ENCODE peak calls at places on chromosome 11, in seven cellular contexts. One of them, this sample, is unnamed.

GRCh38 chr11:75229466-75229865 is 11.1 kb upstream of the TPBGL start:
- DNase-seq in HFFc6: no peak
- DNase-seq in G401: no peak
- DNase-seq in thoracic aorta: no peak
- DNase-seq in NCI-H1417: no peak
- DNase-seq in EL: no peak
- DNase-seq in NCI-H2081: no peak
- DNase-seq in this sample: no peak

GRCh38 chr11:109130910-109131309 is 291.1 kb upstream of the C11orf87 start:
- DNase-seq in NCI-H2081: no peak
- DNase-seq in HFFc6: no peak
- DNase-seq in NCI-H1417: no peak
- DNase-seq in G401: no peak
- DNase-seq in thoracic aorta: no peak
- DNase-seq in EL: no peak
- DNase-seq in this sample: no peak

GRCh38 chr11:130721736-130722135 is 194.5 kb downstream of the SNX19 start:
- DNase-seq in G401: no peak
- DNase-seq in EL: peak
- DNase-seq in HFFc6: no peak
- DNase-seq in NCI-H2081: no peak
- DNase-seq in thoracic aorta: no peak
- DNase-seq in NCI-H1417: no peak
- DNase-seq in this sample: peak

GRCh38 chr11:48031602-48032001 is 51.2 kb downstream of the PTPRJ start:
- DNase-seq in EL: no peak
- DNase-seq in HFFc6: no peak
- DNase-seq in thoracic aorta: no peak
- DNase-seq in NCI-H1417: no peak
- DNase-seq in NCI-H2081: no peak
- DNase-seq in G401: no peak
- DNase-seq in this sample: no peak

GRCh38 chr11:95308512-95309035 is 77.6 kb upstream of the SESN3 start:
- DNase-seq in HFFc6: no peak
- DNase-seq in EL: no peak
- DNase-seq in NCI-H2081: peak
- DNase-seq in thoracic aorta: no peak
- DNase-seq in G401: no peak
- DNase-seq in NCI-H1417: no peak
- DNase-seq in this sample: no peak

GRCh38 chr11:28860898-28861297 is 752.7 kb downstream of the METTL15 start:
- DNase-seq in thoracic aorta: no peak
- DNase-seq in EL: peak
- DNase-seq in NCI-H1417: no peak
- DNase-seq in NCI-H2081: no peak
- DNase-seq in G401: no peak
- DNase-seq in HFFc6: peak
- DNase-seq in this sample: peak

GRCh38 chr11:120141144-120142071 is 3.5 kb upstream of the TRIM29 start:
- DNase-seq in NCI-H1417: no peak
- DNase-seq in G401: no peak
- DNase-seq in thoracic aorta: no peak
- DNase-seq in HFFc6: no peak
- DNase-seq in NCI-H2081: peak
- DNase-seq in EL: no peak
- DNase-seq in this sample: no peak

GRCh38 chr11:3614742-3615171 is 27.0 kb downstream of the ART5 start:
- DNase-seq in EL: no peak
- DNase-seq in G401: no peak
- DNase-seq in NCI-H1417: no peak
- DNase-seq in thoracic aorta: no peak
- DNase-seq in NCI-H2081: no peak
- DNase-seq in HFFc6: no peak
- DNase-seq in this sample: peak

GRCh38 chr11:68312117-68312779 is at the start of gene LRP5:
- DNase-seq in NCI-H2081: peak
- DNase-seq in EL: peak
- DNase-seq in HFFc6: no peak
- DNase-seq in thoracic aorta: no peak
- DNase-seq in G401: no peak
- DNase-seq in NCI-H1417: peak
- DNase-seq in this sample: no peak

GRCh38 chr11:113926273-113927183 is 21.9 kb downstream of the HTR3B start:
- DNase-seq in NCI-H2081: no peak
- DNase-seq in thoracic aorta: no peak
- DNase-seq in HFFc6: no peak
- DNase-seq in G401: no peak
- DNase-seq in NCI-H1417: no peak
- DNase-seq in EL: no peak
- DNase-seq in this sample: peak

GRCh38 chr11:126229782-126230540 is 18.4 kb downstream of the FAM118B start:
- DNase-seq in EL: no peak
- DNase-seq in thoracic aorta: no peak
- DNase-seq in G401: no peak
- DNase-seq in NCI-H1417: no peak
- DNase-seq in HFFc6: no peak
- DNase-seq in NCI-H2081: no peak
- DNase-seq in this sample: no peak

GRCh38 chr11:61131998-61132555 is 29.1 kb downstream of the VPS37C start:
- DNase-seq in NCI-H1417: no peak
- DNase-seq in HFFc6: no peak
- DNase-seq in NCI-H2081: peak
- DNase-seq in EL: no peak
- DNase-seq in G401: no peak
- DNase-seq in thoracic aorta: no peak
- DNase-seq in this sample: no peak

GRCh38 chr11:3103076-3103475 is 45.9 kb upstream of the CARS1 start:
- DNase-seq in HFFc6: no peak
- DNase-seq in NCI-H1417: no peak
- DNase-seq in NCI-H2081: no peak
- DNase-seq in EL: no peak
- DNase-seq in G401: no peak
- DNase-seq in thoracic aorta: no peak
- DNase-seq in this sample: no peak

GRCh38 chr11:12680246-12680939 is 6.2 kb downstream of the TEAD1 start:
- DNase-seq in NCI-H2081: peak
- DNase-seq in G401: peak
- DNase-seq in thoracic aorta: peak
- DNase-seq in EL: peak
- DNase-seq in HFFc6: peak
- DNase-seq in NCI-H1417: peak
- DNase-seq in this sample: peak

GRCh38 chr11:126992065-126992803 is 8.3 kb downstream of the KIRREL3 start:
- DNase-seq in thoracic aorta: no peak
- DNase-seq in NCI-H1417: no peak
- DNase-seq in EL: peak
- DNase-seq in G401: no peak
- DNase-seq in HFFc6: peak
- DNase-seq in NCI-H2081: no peak
- DNase-seq in this sample: peak

GRCh38 chr11:2210366-2211112 is 38.9 kb upstream of the TH start:
- DNase-seq in G401: no peak
- DNase-seq in EL: no peak
- DNase-seq in NCI-H2081: no peak
- DNase-seq in NCI-H1417: no peak
- DNase-seq in thoracic aorta: no peak
- DNase-seq in HFFc6: no peak
- DNase-seq in this sample: no peak

GRCh38 chr11:85845052-85845631 is 10.0 kb upstream of the CCDC83 start:
- DNase-seq in NCI-H1417: no peak
- DNase-seq in HFFc6: peak
- DNase-seq in NCI-H2081: no peak
- DNase-seq in G401: no peak
- DNase-seq in EL: peak
- DNase-seq in thoracic aorta: no peak
- DNase-seq in this sample: no peak

GRCh38 chr11:12897390-12897789 is 111.7 kb upstream of the RASSF10 start:
- DNase-seq in HFFc6: no peak
- DNase-seq in NCI-H2081: no peak
- DNase-seq in EL: no peak
- DNase-seq in thoracic aorta: peak
- DNase-seq in G401: peak
- DNase-seq in NCI-H1417: no peak
- DNase-seq in this sample: no peak

GRCh38 chr11:120601566-120601965 is 90.0 kb downstream of the GRIK4 start:
- DNase-seq in G401: peak
- DNase-seq in NCI-H1417: no peak
- DNase-seq in NCI-H2081: no peak
- DNase-seq in thoracic aorta: no peak
- DNase-seq in HFFc6: peak
- DNase-seq in EL: peak
- DNase-seq in this sample: peak

GRCh38 chr11:115580927-115581680 is 76.9 kb upstream of the CADM1 start:
- DNase-seq in EL: no peak
- DNase-seq in NCI-H1417: peak
- DNase-seq in G401: no peak
- DNase-seq in thoracic aorta: no peak
- DNase-seq in HFFc6: no peak
- DNase-seq in NCI-H2081: peak
- DNase-seq in this sample: peak

GRCh38 chr11:105456950-105457349 is 152.9 kb upstream of the GRIA4 start:
- DNase-seq in HFFc6: no peak
- DNase-seq in G401: no peak
- DNase-seq in NCI-H1417: no peak
- DNase-seq in thoracic aorta: no peak
- DNase-seq in EL: no peak
- DNase-seq in NCI-H2081: no peak
- DNase-seq in this sample: peak

GRCh38 chr11:115297330-115297729 is 206.9 kb downstream of the CADM1 start:
- DNase-seq in HFFc6: no peak
- DNase-seq in G401: peak
- DNase-seq in thoracic aorta: no peak
- DNase-seq in NCI-H2081: peak
- DNase-seq in EL: no peak
- DNase-seq in NCI-H1417: no peak
- DNase-seq in this sample: no peak

GRCh38 chr11:94922675-94923347 is 50.5 kb downstream of the CWC15 start:
- DNase-seq in EL: no peak
- DNase-seq in NCI-H1417: no peak
- DNase-seq in NCI-H2081: no peak
- DNase-seq in G401: no peak
- DNase-seq in HFFc6: no peak
- DNase-seq in thoracic aorta: no peak
- DNase-seq in this sample: no peak

GRCh38 chr11:45110562-45110961 is 35.9 kb upstream of the PRDM11 start:
- DNase-seq in G401: peak
- DNase-seq in EL: peak
- DNase-seq in NCI-H1417: peak
- DNase-seq in thoracic aorta: no peak
- DNase-seq in HFFc6: peak
- DNase-seq in NCI-H2081: peak
- DNase-seq in this sample: peak

GRCh38 chr11:29173660-29174062 is 843.2 kb downstream of the KCNA4 start:
- DNase-seq in HFFc6: peak
- DNase-seq in NCI-H2081: no peak
- DNase-seq in NCI-H1417: no peak
- DNase-seq in G401: no peak
- DNase-seq in thoracic aorta: no peak
- DNase-seq in EL: peak
- DNase-seq in this sample: peak

GRCh38 chr11:64131657-64132387 is 34.1 kb downstream of the MACROD1 start:
- DNase-seq in HFFc6: no peak
- DNase-seq in thoracic aorta: no peak
- DNase-seq in EL: no peak
- DNase-seq in NCI-H2081: peak
- DNase-seq in G401: no peak
- DNase-seq in NCI-H1417: peak
- DNase-seq in this sample: no peak

GRCh38 chr11:79087957-79088318 is 352.9 kb downstream of the TENM4 start:
- DNase-seq in HFFc6: no peak
- DNase-seq in NCI-H1417: no peak
- DNase-seq in EL: no peak
- DNase-seq in G401: peak
- DNase-seq in NCI-H2081: no peak
- DNase-seq in thoracic aorta: no peak
- DNase-seq in this sample: no peak

GRCh38 chr11:2830886-2831285 is 54.7 kb downstream of the CDKN1C start:
- DNase-seq in EL: no peak
- DNase-seq in NCI-H2081: no peak
- DNase-seq in NCI-H1417: no peak
- DNase-seq in thoracic aorta: no peak
- DNase-seq in HFFc6: no peak
- DNase-seq in G401: no peak
- DNase-seq in this sample: no peak

GRCh38 chr11:71206186-71206585 is 46.2 kb downstream of the SHANK2 start:
- DNase-seq in NCI-H1417: no peak
- DNase-seq in HFFc6: no peak
- DNase-seq in thoracic aorta: no peak
- DNase-seq in NCI-H2081: no peak
- DNase-seq in G401: no peak
- DNase-seq in EL: no peak
- DNase-seq in this sample: no peak

GRCh38 chr11:71071736-71072509 is 180.5 kb downstream of the SHANK2 start:
- DNase-seq in G401: no peak
- DNase-seq in thoracic aorta: no peak
- DNase-seq in NCI-H1417: no peak
- DNase-seq in EL: no peak
- DNase-seq in NCI-H2081: no peak
- DNase-seq in HFFc6: no peak
- DNase-seq in this sample: no peak

GRCh38 chr11:567036-567628 is 6.4 kb downstream of the RASSF7 start:
- DNase-seq in thoracic aorta: no peak
- DNase-seq in EL: no peak
- DNase-seq in NCI-H1417: no peak
- DNase-seq in HFFc6: no peak
- DNase-seq in NCI-H2081: no peak
- DNase-seq in G401: no peak
- DNase-seq in this sample: no peak

GRCh38 chr11:123545726-123546125 is 108.7 kb downstream of the SCN3B start:
- DNase-seq in thoracic aorta: no peak
- DNase-seq in EL: no peak
- DNase-seq in G401: no peak
- DNase-seq in NCI-H1417: no peak
- DNase-seq in HFFc6: no peak
- DNase-seq in NCI-H2081: no peak
- DNase-seq in this sample: no peak

GRCh38 chr11:34331329-34331728 is 26.5 kb downstream of the ABTB2 start:
- DNase-seq in EL: peak
- DNase-seq in NCI-H1417: peak
- DNase-seq in thoracic aorta: peak
- DNase-seq in G401: no peak
- DNase-seq in NCI-H2081: peak
- DNase-seq in HFFc6: peak
- DNase-seq in this sample: peak

GRCh38 chr11:67372993-67373915 is at the start of gene CLCF1:
- DNase-seq in EL: peak
- DNase-seq in G401: no peak
- DNase-seq in NCI-H1417: peak
- DNase-seq in NCI-H2081: no peak
- DNase-seq in thoracic aorta: no peak
- DNase-seq in HFFc6: peak
- DNase-seq in this sample: peak